ENCODE peak calls at places on chromosomes 11 and 22, in eight cellular contexts. A is HCT116; U is GM13977; H is AG09309; T is transverse colon; Z is CD4-positive, alpha-beta T cell; J is endothelial cell; P is neural progenitor cell. K is an unnamed sample.

GRCh38 chr11:73907191-73907590 is 30.4 kb downstream of the PAAF1 start:
- DNase-seq in T (no peak), J (no peak), H (no peak), U (no peak), P (no peak), Z (no peak), A (peak), K (peak)

GRCh38 chr11:111444040-111444439 is 65.0 kb upstream of the POU2AF1 start:
- DNase-seq in H (no peak), T (no peak), Z (no peak), A (no peak), J (no peak), P (no peak), U (no peak), K (no peak)

GRCh38 chr22:19109198-19110063 is 12.8 kb downstream of the DGCR2 start:
- DNase-seq in J (no peak), U (peak), T (peak), A (no peak), Z (peak), P (no peak), H (peak), K (no peak)

GRCh38 chr22:44225091-44225689 is 44.5 kb downstream of the PARVG start:
- DNase-seq in A (no peak), P (no peak), T (no peak), H (no peak), Z (no peak), U (no peak), J (no peak), K (no peak)

GRCh38 chr11:77558380-77558779 is 31.4 kb upstream of the AQP11 start:
- DNase-seq in J (no peak), P (no peak), H (no peak), Z (no peak), T (no peak), A (no peak), U (no peak), K (no peak)

GRCh38 chr11:44621784-44622183 is 56.3 kb downstream of the CD82 start:
- DNase-seq in U (no peak), J (peak), H (no peak), A (no peak), T (no peak), Z (no peak), P (no peak), K (no peak)

GRCh38 chr11:61803889-61804647 is 11.4 kb downstream of the FEN1 start:
- DNase-seq in A (no peak), U (no peak), J (no peak), T (no peak), H (no peak), P (no peak), Z (no peak), K (no peak)

GRCh38 chr22:38233427-38233826 is 31.6 kb downstream of the MAFF start:
- DNase-seq in T (no peak), J (no peak), H (no peak), U (no peak), Z (no peak), P (no peak), A (no peak), K (no peak)

GRCh38 chr11:70788247-70789022 is 390.1 kb downstream of the CTTN start:
- DNase-seq in T (no peak), P (no peak), J (no peak), H (peak), A (peak), Z (no peak), U (no peak), K (peak)

GRCh38 chr11:116960916-116961315 is 123.5 kb upstream of the APOA1 start:
- DNase-seq in J (no peak), P (peak), A (peak), T (no peak), U (no peak), H (no peak), Z (no peak), K (no peak)

DNA sequence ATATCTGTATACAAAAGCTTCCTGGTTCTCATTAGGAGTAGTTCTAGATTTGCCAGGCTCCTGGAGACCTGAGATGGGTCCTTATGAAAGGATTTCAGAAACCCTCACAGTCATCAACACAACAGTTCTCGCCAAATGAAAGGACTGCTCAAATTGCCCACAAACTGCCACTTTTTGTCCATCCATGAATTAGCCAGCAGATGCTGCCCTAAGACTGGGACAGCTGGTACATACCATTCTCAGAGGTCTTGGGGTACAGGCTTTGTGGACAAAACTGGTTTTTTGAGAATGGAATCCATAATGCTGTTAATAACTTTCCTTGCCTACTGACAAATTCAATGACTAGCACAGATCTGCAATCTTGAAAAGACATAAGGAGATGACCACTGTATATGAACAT is 23.4 kb upstream of the BDNF start:
- DNase-seq in Z (no peak), P (no peak), A (no peak), J (no peak), T (no peak), H (no peak), U (no peak), K (no peak)
- TF ChIP-seq CTCF in Z (no peak), P (peak), A (no peak), J (no peak), T (no peak), H (peak), U (no peak), K (no peak)

DNA sequence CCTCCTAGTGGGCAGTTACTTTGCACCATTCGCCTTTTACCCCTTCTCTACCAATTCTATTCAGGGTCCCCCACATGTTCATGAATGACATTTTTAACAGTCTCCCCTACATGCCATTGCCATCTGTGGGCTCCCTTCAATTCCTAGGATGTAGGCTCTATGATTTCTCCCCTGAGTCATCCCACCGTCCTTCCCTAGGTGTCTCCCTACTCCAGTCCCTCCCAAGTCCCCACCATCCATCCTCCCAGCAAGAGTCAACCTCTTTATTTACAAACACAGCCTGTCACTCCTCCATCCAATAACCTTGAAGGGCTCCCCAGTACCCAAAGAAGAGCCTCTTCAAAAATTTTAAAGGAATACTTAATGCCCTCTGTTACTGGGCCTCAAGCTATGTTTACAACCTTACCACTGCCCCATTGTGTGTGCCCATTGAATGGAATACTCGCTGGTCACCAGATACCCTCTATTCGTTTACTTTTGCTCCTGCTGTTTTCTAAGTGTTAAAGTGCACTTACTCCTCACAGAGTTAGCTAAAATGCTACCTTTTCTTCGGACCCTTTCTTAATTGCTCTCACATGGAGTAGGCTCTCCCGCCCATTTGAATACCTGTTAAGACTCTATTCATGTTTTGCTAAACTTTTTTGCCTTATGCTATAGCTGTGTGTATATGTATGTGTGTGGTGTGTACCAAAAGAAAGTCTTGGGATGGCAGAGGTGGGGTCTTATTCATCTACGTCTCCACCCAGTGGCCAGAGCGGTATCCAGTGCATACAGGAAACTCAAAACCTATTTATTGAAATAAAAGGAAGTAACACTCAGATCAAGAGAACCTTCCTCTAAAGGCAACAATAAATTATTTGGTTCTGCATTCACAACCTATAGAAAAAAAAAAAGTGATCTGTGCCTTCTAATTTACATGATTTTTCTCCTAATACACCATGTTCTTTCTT is 235.8 kb upstream of the CCDC90B start:
- DNase-seq in P (peak), H (peak), U (no peak), T (no peak), Z (no peak), J (peak), A (no peak), K (no peak)
- TF ChIP-seq CTCF in P (peak), H (peak), U (peak), T (no peak), Z (no peak), J (no peak), A (peak), K (no peak)

GRCh38 chr11:80155412-80156017 is 714.7 kb upstream of the TENM4 start:
- DNase-seq in U (peak), Z (no peak), A (no peak), T (no peak), J (peak), H (no peak), P (peak), K (no peak)
- TF ChIP-seq CTCF in U (peak), Z (no peak), A (peak), T (peak), J (peak), H (peak), P (peak), K (peak)

GRCh38 chr22:22877523-22878210 is 9.9 kb upstream of the IGLL5 start:
- DNase-seq in J (peak), T (peak), A (peak), P (peak), U (no peak), Z (peak), H (no peak), K (peak)
- TF ChIP-seq CTCF in J (peak), T (peak), A (peak), P (peak), U (peak), Z (peak), H (peak), K (peak)